ENCODE peak calls at places on chromosomes 12 and 14, in seven cellular contexts. One of them, this sample, is unnamed.

GRCh38 chr12:120337730-120338129 is 10.2 kb upstream of the PLA2G1B start:
- DNase-seq in thoracic aorta: no peak
- DNase-seq in fibroblast of lung: no peak
- DNase-seq in EL: no peak
- DNase-seq in amniotic stem cell: no peak
- DNase-seq in ureter: no peak
- DNase-seq in NCI-H1105: no peak
- DNase-seq in this sample: no peak

GRCh38 chr12:89845356-89845755 is 136.7 kb upstream of the ATP2B1 start:
- DNase-seq in fibroblast of lung: no peak
- DNase-seq in ureter: no peak
- DNase-seq in thoracic aorta: no peak
- DNase-seq in NCI-H1105: no peak
- DNase-seq in amniotic stem cell: no peak
- DNase-seq in EL: no peak
- DNase-seq in this sample: no peak

GRCh38 chr12:1797991-1798733 is 22.2 kb upstream of the LRTM2 start:
- DNase-seq in EL: no peak
- DNase-seq in amniotic stem cell: no peak
- DNase-seq in ureter: peak
- DNase-seq in thoracic aorta: no peak
- DNase-seq in NCI-H1105: no peak
- DNase-seq in fibroblast of lung: no peak
- DNase-seq in this sample: no peak

GRCh38 chr14:68864301-68864810 is 71.5 kb upstream of the ZFP36L1 start:
- DNase-seq in thoracic aorta: no peak
- DNase-seq in amniotic stem cell: no peak
- DNase-seq in EL: no peak
- DNase-seq in ureter: no peak
- DNase-seq in fibroblast of lung: no peak
- DNase-seq in NCI-H1105: no peak
- DNase-seq in this sample: no peak

GRCh38 chr12:109223211-109223610 is 85.9 kb downstream of the FOXN4 start:
- DNase-seq in EL: no peak
- DNase-seq in amniotic stem cell: no peak
- DNase-seq in fibroblast of lung: no peak
- DNase-seq in NCI-H1105: no peak
- DNase-seq in thoracic aorta: no peak
- DNase-seq in ureter: no peak
- DNase-seq in this sample: no peak

GRCh38 chr14:99213603-99214002 is 58.4 kb downstream of the BCL11B start:
- DNase-seq in EL: no peak
- DNase-seq in ureter: no peak
- DNase-seq in NCI-H1105: no peak
- DNase-seq in fibroblast of lung: no peak
- DNase-seq in thoracic aorta: no peak
- DNase-seq in amniotic stem cell: no peak
- DNase-seq in this sample: no peak

GRCh38 chr14:88044782-88045446 is 40.0 kb downstream of the GPR65 start:
- DNase-seq in thoracic aorta: no peak
- DNase-seq in ureter: no peak
- DNase-seq in NCI-H1105: no peak
- DNase-seq in fibroblast of lung: no peak
- DNase-seq in amniotic stem cell: no peak
- DNase-seq in EL: no peak
- DNase-seq in this sample: no peak

GRCh38 chr12:31672521-31672920 is 13.0 kb downstream of the ETFBKMT start:
- DNase-seq in EL: no peak
- DNase-seq in fibroblast of lung: no peak
- DNase-seq in ureter: no peak
- DNase-seq in NCI-H1105: no peak
- DNase-seq in amniotic stem cell: no peak
- DNase-seq in thoracic aorta: no peak
- DNase-seq in this sample: no peak

GRCh38 chr14:50830044-50830931 is 674 bp downstream of the NIN start:
- DNase-seq in NCI-H1105: peak
- DNase-seq in fibroblast of lung: peak
- DNase-seq in ureter: peak
- DNase-seq in thoracic aorta: no peak
- DNase-seq in EL: peak
- DNase-seq in amniotic stem cell: no peak
- DNase-seq in this sample: peak

GRCh38 chr14:77794357-77794756 is 5.6 kb upstream of the ADCK1 start:
- DNase-seq in amniotic stem cell: no peak
- DNase-seq in thoracic aorta: no peak
- DNase-seq in EL: no peak
- DNase-seq in NCI-H1105: no peak
- DNase-seq in fibroblast of lung: no peak
- DNase-seq in ureter: no peak
- DNase-seq in this sample: no peak

GRCh38 chr12:19026035-19026434 is 103.5 kb upstream of the PLEKHA5 start:
- DNase-seq in ureter: no peak
- DNase-seq in thoracic aorta: no peak
- DNase-seq in EL: no peak
- DNase-seq in NCI-H1105: no peak
- DNase-seq in amniotic stem cell: no peak
- DNase-seq in fibroblast of lung: no peak
- DNase-seq in this sample: no peak

GRCh38 chr14:102922490-102923200 is at the start of gene AMN:
- DNase-seq in fibroblast of lung: no peak
- DNase-seq in EL: no peak
- DNase-seq in thoracic aorta: no peak
- DNase-seq in NCI-H1105: no peak
- DNase-seq in ureter: no peak
- DNase-seq in amniotic stem cell: no peak
- DNase-seq in this sample: peak

GRCh38 chr12:104632724-104633181 is 176.0 kb downstream of the CHST11 start:
- DNase-seq in EL: no peak
- DNase-seq in ureter: no peak
- DNase-seq in amniotic stem cell: no peak
- DNase-seq in fibroblast of lung: peak
- DNase-seq in NCI-H1105: no peak
- DNase-seq in thoracic aorta: no peak
- DNase-seq in this sample: no peak